ENCODE peak calls at places on chromosomes 7 and 10, in seven cellular contexts. One of them, this sample, is unnamed. For H3K4me1, the result is how much of the 10 kb centered on the place peaks cover.

GRCh38 chr7:80373431-80374032 is 138.3 kb downstream of the GNAT3 start:
- DNase-seq in mucosa of descending colon: no peak
- DNase-seq in esophagus squamous epithelium: no peak
- DNase-seq in heart left ventricle: no peak
- DNase-seq in psoas muscle: no peak
- DNase-seq in MM.1S: no peak
- DNase-seq in aorta: no peak
- DNase-seq in this sample: no peak

GRCh38 chr7:101612885-101613490 is 16.1 kb downstream of the MYL10 start:
- DNase-seq in psoas muscle: no peak
- DNase-seq in aorta: no peak
- DNase-seq in esophagus squamous epithelium: no peak
- DNase-seq in mucosa of descending colon: no peak
- DNase-seq in MM.1S: no peak
- DNase-seq in heart left ventricle: no peak
- DNase-seq in this sample: no peak

GRCh38 chr7:12670759-12671545 is 16.5 kb upstream of the ARL4A start:
- DNase-seq in esophagus squamous epithelium: no peak
- DNase-seq in mucosa of descending colon: no peak
- DNase-seq in aorta: no peak
- DNase-seq in MM.1S: no peak
- DNase-seq in heart left ventricle: no peak
- DNase-seq in psoas muscle: no peak
- DNase-seq in this sample: no peak

GRCh38 chr10:14810969-14811953 is 26.6 kb downstream of the CDNF start:
- DNase-seq in heart left ventricle: no peak
- DNase-seq in esophagus squamous epithelium: no peak
- DNase-seq in psoas muscle: no peak
- DNase-seq in aorta: no peak
- DNase-seq in mucosa of descending colon: no peak
- DNase-seq in MM.1S: no peak
- DNase-seq in this sample: no peak

GRCh38 chr7:13327669-13328068 is 640.2 kb downstream of the ARL4A start:
- DNase-seq in heart left ventricle: no peak
- DNase-seq in esophagus squamous epithelium: no peak
- DNase-seq in mucosa of descending colon: no peak
- DNase-seq in aorta: no peak
- DNase-seq in psoas muscle: no peak
- DNase-seq in MM.1S: no peak
- DNase-seq in this sample: no peak

GRCh38 chr7:34133983-34134782 is 228.8 kb downstream of the BMPER start:
- DNase-seq in heart left ventricle: peak
- DNase-seq in esophagus squamous epithelium: no peak
- DNase-seq in mucosa of descending colon: peak
- DNase-seq in psoas muscle: peak
- DNase-seq in aorta: peak
- DNase-seq in MM.1S: peak
- DNase-seq in this sample: peak

GRCh38 chr7:27200761-27201230 is 905 bp upstream of the HOXA13 start:
- DNase-seq in psoas muscle: no peak
- DNase-seq in aorta: no peak
- DNase-seq in MM.1S: no peak
- DNase-seq in mucosa of descending colon: peak
- DNase-seq in heart left ventricle: no peak
- DNase-seq in esophagus squamous epithelium: no peak
- DNase-seq in this sample: no peak

GRCh38 chr7:71326596-71326995 is 194.7 kb downstream of the GALNT17 start:
- DNase-seq in mucosa of descending colon: no peak
- DNase-seq in MM.1S: no peak
- DNase-seq in esophagus squamous epithelium: no peak
- DNase-seq in heart left ventricle: no peak
- DNase-seq in aorta: no peak
- DNase-seq in psoas muscle: no peak
- DNase-seq in this sample: no peak

GRCh38 chr10:117501460-117502035 is 41.0 kb upstream of the EMX2 start:
- DNase-seq in aorta: no peak
- DNase-seq in esophagus squamous epithelium: no peak
- DNase-seq in heart left ventricle: no peak
- DNase-seq in psoas muscle: no peak
- DNase-seq in MM.1S: no peak
- DNase-seq in mucosa of descending colon: no peak
- DNase-seq in this sample: no peak

GRCh38 chr7:48106906-48107659 is 18.0 kb downstream of the UPP1 start:
- DNase-seq in psoas muscle: no peak
- DNase-seq in mucosa of descending colon: no peak
- DNase-seq in aorta: no peak
- DNase-seq in esophagus squamous epithelium: no peak
- DNase-seq in heart left ventricle: no peak
- DNase-seq in MM.1S: no peak
- DNase-seq in this sample: no peak

GRCh38 chr10:133318494-133319127 is 9.9 kb downstream of the ZNF511 start:
- DNase-seq in esophagus squamous epithelium: no peak
- DNase-seq in MM.1S: peak
- DNase-seq in psoas muscle: peak
- DNase-seq in mucosa of descending colon: peak
- DNase-seq in aorta: peak
- DNase-seq in heart left ventricle: peak
- DNase-seq in this sample: peak

GRCh38 chr7:91351374-91351773 is 87.1 kb downstream of the FZD1 start:
- DNase-seq in mucosa of descending colon: no peak
- DNase-seq in heart left ventricle: no peak
- DNase-seq in MM.1S: no peak
- DNase-seq in psoas muscle: no peak
- DNase-seq in esophagus squamous epithelium: no peak
- DNase-seq in aorta: no peak
- DNase-seq in this sample: no peak

GRCh38 chr10:520402-520787 is 169.1 kb downstream of the DIP2C start:
- DNase-seq in heart left ventricle: no peak
- DNase-seq in MM.1S: no peak
- DNase-seq in esophagus squamous epithelium: no peak
- DNase-seq in mucosa of descending colon: no peak
- DNase-seq in psoas muscle: no peak
- DNase-seq in aorta: no peak
- DNase-seq in this sample: no peak

GRCh38 chr10:91210435-91210834 is 10.0 kb upstream of the PCGF5 start:
- DNase-seq in mucosa of descending colon: peak
- DNase-seq in esophagus squamous epithelium: no peak
- DNase-seq in psoas muscle: no peak
- DNase-seq in heart left ventricle: no peak
- DNase-seq in MM.1S: peak
- DNase-seq in aorta: no peak
- DNase-seq in this sample: no peak

GRCh38 chr7:6440381-6440780 is 7.4 kb downstream of the DAGLB start:
- DNase-seq in aorta: no peak
- DNase-seq in mucosa of descending colon: no peak
- DNase-seq in esophagus squamous epithelium: no peak
- DNase-seq in heart left ventricle: no peak
- DNase-seq in MM.1S: no peak
- DNase-seq in psoas muscle: no peak
- DNase-seq in this sample: no peak

GRCh38 chr7:90320801-90321494 is at the start of gene FAM237B:
- DNase-seq in mucosa of descending colon: no peak
- DNase-seq in psoas muscle: no peak
- DNase-seq in aorta: no peak
- DNase-seq in heart left ventricle: no peak
- DNase-seq in MM.1S: no peak
- DNase-seq in esophagus squamous epithelium: no peak
- DNase-seq in this sample: peak

GRCh38 chr7:154931906-154932305 is 71.0 kb downstream of the PAXIP1 start:
- DNase-seq in psoas muscle: no peak
- DNase-seq in esophagus squamous epithelium: no peak
- DNase-seq in aorta: no peak
- DNase-seq in heart left ventricle: no peak
- DNase-seq in mucosa of descending colon: no peak
- DNase-seq in MM.1S: no peak
- DNase-seq in this sample: no peak

GRCh38 chr10:132514841-132515521 is 22.6 kb upstream of the INPP5A start:
- DNase-seq in MM.1S: no peak
- DNase-seq in aorta: no peak
- DNase-seq in mucosa of descending colon: no peak
- DNase-seq in psoas muscle: no peak
- DNase-seq in heart left ventricle: peak
- DNase-seq in esophagus squamous epithelium: no peak
- DNase-seq in this sample: no peak

GRCh38 chr7:35697414-35698175 is 2.7 kb upstream of the HERPUD2 start:
- DNase-seq in mucosa of descending colon: no peak
- DNase-seq in heart left ventricle: no peak
- DNase-seq in aorta: no peak
- DNase-seq in MM.1S: no peak
- DNase-seq in esophagus squamous epithelium: no peak
- DNase-seq in psoas muscle: no peak
- DNase-seq in this sample: no peak

GRCh38 chr10:101952196-101952595 is 103.8 kb downstream of the ARMH3 start:
- DNase-seq in MM.1S: no peak
- DNase-seq in mucosa of descending colon: no peak
- DNase-seq in psoas muscle: no peak
- DNase-seq in esophagus squamous epithelium: no peak
- DNase-seq in aorta: no peak
- DNase-seq in heart left ventricle: no peak
- DNase-seq in this sample: no peak

GRCh38 chr7:132443776-132444520 is 132.3 kb downstream of the PLXNA4 start:
- DNase-seq in MM.1S: no peak
- DNase-seq in psoas muscle: no peak
- DNase-seq in heart left ventricle: no peak
- DNase-seq in esophagus squamous epithelium: no peak
- DNase-seq in aorta: no peak
- DNase-seq in mucosa of descending colon: no peak
- DNase-seq in this sample: no peak

GRCh38 chr7:22811746-22812280 is 10.8 kb downstream of the TOMM7 start:
- DNase-seq in aorta: no peak
- DNase-seq in MM.1S: no peak
- DNase-seq in psoas muscle: no peak
- DNase-seq in heart left ventricle: no peak
- DNase-seq in mucosa of descending colon: no peak
- DNase-seq in esophagus squamous epithelium: no peak
- DNase-seq in this sample: no peak

GRCh38 chr10:94310369-94310768 is 52.4 kb downstream of the NOC3L start:
- DNase-seq in psoas muscle: no peak
- DNase-seq in MM.1S: no peak
- DNase-seq in esophagus squamous epithelium: no peak
- DNase-seq in mucosa of descending colon: no peak
- DNase-seq in heart left ventricle: no peak
- DNase-seq in aorta: no peak
- DNase-seq in this sample: no peak

GRCh38 chr7:139536158-139536557 is 12.7 kb downstream of the CLEC2L start:
- DNase-seq in aorta: no peak
- DNase-seq in mucosa of descending colon: no peak
- DNase-seq in MM.1S: no peak
- DNase-seq in esophagus squamous epithelium: no peak
- DNase-seq in heart left ventricle: no peak
- DNase-seq in psoas muscle: no peak
- DNase-seq in this sample: no peak

GRCh38 chr7:96800824-96801223 is 91.2 kb upstream of the SEM1 start:
- DNase-seq in mucosa of descending colon: no peak
- DNase-seq in esophagus squamous epithelium: no peak
- DNase-seq in psoas muscle: no peak
- DNase-seq in heart left ventricle: no peak
- DNase-seq in aorta: no peak
- DNase-seq in MM.1S: no peak
- DNase-seq in this sample: no peak

GRCh38 chr10:109898666-109899577 is 24.4 kb downstream of the XPNPEP1 start:
- DNase-seq in aorta: no peak
- DNase-seq in mucosa of descending colon: no peak
- DNase-seq in heart left ventricle: peak
- DNase-seq in esophagus squamous epithelium: no peak
- DNase-seq in MM.1S: no peak
- DNase-seq in psoas muscle: no peak
- DNase-seq in this sample: no peak

GRCh38 chr7:41733063-41733398 is 30.1 kb upstream of the INHBA start:
- DNase-seq in aorta: no peak
- DNase-seq in esophagus squamous epithelium: no peak
- DNase-seq in psoas muscle: no peak
- DNase-seq in MM.1S: no peak
- DNase-seq in heart left ventricle: no peak
- DNase-seq in mucosa of descending colon: no peak
- DNase-seq in this sample: no peak

DNA sequence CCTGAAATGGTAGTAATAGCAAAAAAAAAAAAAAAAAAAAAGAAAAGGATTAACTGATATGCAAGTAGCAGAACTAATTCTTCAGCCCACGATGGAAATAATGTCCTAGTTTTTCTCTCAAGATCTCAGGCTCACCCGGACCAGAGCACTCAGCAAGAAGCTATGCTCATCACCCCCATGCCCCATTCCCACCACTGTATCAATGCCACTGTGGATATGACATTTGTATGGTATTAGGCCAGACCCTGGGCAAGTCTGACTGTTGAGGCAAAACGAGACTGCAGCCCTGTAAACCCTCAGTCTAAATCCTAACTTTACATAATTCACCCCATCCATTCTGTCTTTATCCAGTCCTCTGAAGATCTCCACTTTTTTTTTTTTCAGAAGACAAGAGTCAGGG is 186.1 kb upstream of the KLF14 start:
- DNase-seq in MM.1S: no peak
- DNase-seq in mucosa of descending colon: no peak
- DNase-seq in esophagus squamous epithelium: no peak
- DNase-seq in aorta: no peak
- DNase-seq in heart left ventricle: no peak
- DNase-seq in psoas muscle: no peak
- DNase-seq in this sample: no peak
- H3K4me1 ChIP-seq in MM.1S: under half
- H3K4me1 ChIP-seq in mucosa of descending colon: half or more
- H3K4me1 ChIP-seq in esophagus squamous epithelium: half or more
- H3K4me1 ChIP-seq in aorta: under half
- H3K4me1 ChIP-seq in heart left ventricle: half or more
- H3K4me1 ChIP-seq in psoas muscle: half or more
- H3K4me1 ChIP-seq in this sample: under half

GRCh38 chr10:33381391-33381790 is 46.9 kb upstream of the NRP1 start:
- DNase-seq in aorta: no peak
- DNase-seq in mucosa of descending colon: no peak
- DNase-seq in heart left ventricle: no peak
- DNase-seq in esophagus squamous epithelium: no peak
- DNase-seq in MM.1S: no peak
- DNase-seq in psoas muscle: no peak
- DNase-seq in this sample: no peak
- H3K4me1 ChIP-seq in aorta: under half
- H3K4me1 ChIP-seq in mucosa of descending colon: under half
- H3K4me1 ChIP-seq in heart left ventricle: under half
- H3K4me1 ChIP-seq in esophagus squamous epithelium: under half
- H3K4me1 ChIP-seq in MM.1S: under half
- H3K4me1 ChIP-seq in psoas muscle: under half
- H3K4me1 ChIP-seq in this sample: under half

GRCh38 chr7:73521636-73522080 is 435 bp downstream of the BAZ1B start:
- DNase-seq in esophagus squamous epithelium: no peak
- DNase-seq in heart left ventricle: peak
- DNase-seq in mucosa of descending colon: peak
- DNase-seq in aorta: peak
- DNase-seq in psoas muscle: peak
- DNase-seq in MM.1S: peak
- DNase-seq in this sample: peak
- H3K4me1 ChIP-seq in esophagus squamous epithelium: under half
- H3K4me1 ChIP-seq in heart left ventricle: under half
- H3K4me1 ChIP-seq in mucosa of descending colon: under half
- H3K4me1 ChIP-seq in aorta: under half
- H3K4me1 ChIP-seq in psoas muscle: under half
- H3K4me1 ChIP-seq in MM.1S: under half
- H3K4me1 ChIP-seq in this sample: under half

DNA sequence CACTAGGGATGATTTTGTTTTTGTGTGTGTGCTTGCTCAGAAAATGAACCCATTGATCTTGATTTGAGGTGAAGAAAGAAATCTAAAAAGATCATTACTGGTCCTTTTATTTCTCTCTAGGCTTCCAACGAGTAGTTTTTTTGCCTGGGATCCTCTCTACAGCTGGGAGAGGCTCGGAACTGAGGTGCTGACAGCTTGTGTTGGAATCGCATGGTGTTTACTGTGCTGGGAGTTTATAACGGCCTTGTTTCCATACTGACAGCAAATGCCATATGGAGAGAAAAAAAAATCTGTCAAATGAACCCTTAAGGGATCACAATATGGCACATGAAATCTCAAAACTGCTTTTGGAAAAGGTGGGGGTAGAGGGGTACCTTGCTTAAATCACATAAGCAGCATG is 165.1 kb downstream of the RGS10 start:
- DNase-seq in heart left ventricle: no peak
- DNase-seq in esophagus squamous epithelium: no peak
- DNase-seq in aorta: no peak
- DNase-seq in psoas muscle: no peak
- DNase-seq in mucosa of descending colon: no peak
- DNase-seq in MM.1S: no peak
- DNase-seq in this sample: no peak
- H3K4me1 ChIP-seq in heart left ventricle: half or more
- H3K4me1 ChIP-seq in esophagus squamous epithelium: under half
- H3K4me1 ChIP-seq in aorta: under half
- H3K4me1 ChIP-seq in psoas muscle: under half
- H3K4me1 ChIP-seq in mucosa of descending colon: under half
- H3K4me1 ChIP-seq in MM.1S: under half
- H3K4me1 ChIP-seq in this sample: under half